ENCODE peak calls at places on chromosomes 5 and 9, in five cellular contexts. T is cardiac fibroblast, A is astrocyte of the spinal cord, X is H9, K is dorsolateral prefrontal cortex. H is an unnamed sample.

GRCh38 chr5:125722550-125722949 is 700.7 kb upstream of the GRAMD2B start:
- DNase-seq in T (peak), A (peak), X (no peak), K (no peak), H (no peak)

GRCh38 chr9:131543141-131543540 is 2.2 kb upstream of the PRRT1B start:
- DNase-seq in T (no peak), A (no peak), X (no peak), K (no peak), H (no peak)

GRCh38 chr9:7259544-7260241 is 501.9 kb downstream of the KDM4C start:
- DNase-seq in T (no peak), A (no peak), X (no peak), K (no peak), H (no peak)

GRCh38 chr9:36499156-36499886 is 73.4 kb upstream of the MELK start:
- DNase-seq in T (no peak), A (no peak), X (peak), K (no peak), H (peak)

GRCh38 chr5:74639538-74640449 is 734 bp downstream of the ENC1 start:
- DNase-seq in T (peak), A (no peak), X (peak), K (no peak), H (peak)

GRCh38 chr5:157506981-157507780 is 47.2 kb downstream of the NIPAL4 start:
- DNase-seq in T (peak), A (peak), X (no peak), K (no peak), H (no peak)

GRCh38 chr9:106557996-106558667 is 304.8 kb upstream of the ZNF462 start:
- DNase-seq in T (no peak), A (no peak), X (no peak), K (no peak), H (no peak)

GRCh38 chr5:14006823-14007510 is 62.5 kb upstream of the DNAH5 start:
- DNase-seq in T (peak), A (no peak), X (no peak), K (no peak), H (no peak)

GRCh38 chr5:94945656-94946055 is 327.2 kb downstream of the SLF1 start:
- DNase-seq in T (no peak), A (no peak), X (no peak), K (no peak), H (no peak)

GRCh38 chr5:1959231-1959630 is 76.5 kb upstream of the IRX4 start:
- DNase-seq in T (no peak), A (no peak), X (no peak), K (no peak), H (no peak)

GRCh38 chr5:117623042-117623815 is 1048.6 kb upstream of the SEMA6A start:
- DNase-seq in T (peak), A (peak), X (no peak), K (no peak), H (no peak)

GRCh38 chr5:135213466-135214239 is 179.6 kb upstream of the PITX1 start:
- DNase-seq in T (no peak), A (no peak), X (peak), K (no peak), H (no peak)

GRCh38 chr5:124157320-124157719 is 589.1 kb downstream of the ZNF608 start:
- DNase-seq in T (no peak), A (peak), X (no peak), K (no peak), H (no peak)

GRCh38 chr5:94463739-94464138 is 154.7 kb downstream of the KIAA0825 start:
- DNase-seq in T (peak), A (no peak), X (no peak), K (no peak), H (no peak)

GRCh38 chr5:132309679-132310078 is 15.5 kb downstream of the SLC22A4 start:
- DNase-seq in T (no peak), A (no peak), X (no peak), K (no peak), H (no peak)

GRCh38 chr9:98637381-98637780 is 71.4 kb downstream of the GABBR2 start:
- DNase-seq in T (peak), A (no peak), X (no peak), K (no peak), H (no peak)

GRCh38 chr5:9176641-9177040 is 369.2 kb downstream of the SEMA5A start:
- DNase-seq in T (no peak), A (no peak), X (no peak), K (no peak), H (no peak)

GRCh38 chr9:4222357-4222756 is 77.5 kb downstream of the GLIS3 start:
- DNase-seq in T (no peak), A (no peak), X (no peak), K (no peak), H (no peak)

GRCh38 chr5:128213340-128213739 is 129.8 kb downstream of the SLC12A2 start:
- DNase-seq in T (peak), A (peak), X (peak), K (peak), H (peak)

GRCh38 chr5:151140686-151141459 is 16.7 kb downstream of the ANXA6 start:
- DNase-seq in T (no peak), A (no peak), X (no peak), K (no peak), H (no peak)

GRCh38 chr5:151141535-151141934 is 16.0 kb downstream of the ANXA6 start:
- DNase-seq in T (no peak), A (peak), X (peak), K (no peak), H (peak)

GRCh38 chr5:151144275-151144674 is 13.3 kb downstream of the ANXA6 start:
- DNase-seq in T (no peak), A (no peak), X (no peak), K (no peak), H (no peak)

GRCh38 chr5:151144922-151145321 is 12.7 kb downstream of the ANXA6 start:
- DNase-seq in T (no peak), A (no peak), X (no peak), K (no peak), H (no peak)

GRCh38 chr5:151142933-151143332 is 14.6 kb downstream of the ANXA6 start:
- DNase-seq in T (no peak), A (no peak), X (no peak), K (no peak), H (no peak)
- TF ChIP-seq CTCF in T (no peak), A (no peak), X (no peak), K (no peak), H (no peak)

GRCh38 chr5:10779592-10779991 is 18.6 kb upstream of the DAP start:
- DNase-seq in T (no peak), A (no peak), X (no peak), K (no peak), H (no peak)

GRCh38 chr5:10775646-10776045 is 14.6 kb upstream of the DAP start:
- DNase-seq in T (no peak), A (no peak), X (no peak), K (no peak), H (no peak)
- TF ChIP-seq CTCF in T (no peak), A (no peak), X (peak), K (no peak), H (no peak)

GRCh38 chr9:137318976-137319375 is 16.9 kb upstream of the NRARP start:
- DNase-seq in T (peak), A (no peak), X (peak), K (no peak), H (peak)
- TF ChIP-seq CTCF in T (peak), A (peak), X (peak), K (peak), H (peak)

GRCh38 chr9:86099695-86100364 is 472 bp upstream of the GOLM1 start:
- DNase-seq in T (peak), A (peak), X (peak), K (peak), H (peak)
- TF ChIP-seq CTCF in T (no peak), A (peak), X (no peak), K (no peak), H (no peak)

GRCh38 chr5:98349251-98349989 is 424.0 kb upstream of the RGMB start:
- DNase-seq in T (peak), A (peak), X (no peak), K (no peak), H (no peak)
- TF ChIP-seq CTCF in T (peak), A (peak), X (peak), K (no peak), H (peak)